ENCODE peak calls at places on chromosomes 12 and 14, in seven cellular contexts. H, J, O, G, N, L and P are unnamed samples.

GRCh38 chr14:104895786-104896642 is 28.7 kb upstream of the PLD4 start:
- DNase-seq in H (no peak), J (no peak), O (peak; percentile 59), G (no peak), N (no peak), L (no peak), P (no peak)

GRCh38 chr14:101122114-101122854 is 218.8 kb upstream of the RTL1 start:
- DNase-seq in H (no peak), J (no peak), O (no peak), G (no peak), N (no peak), L (no peak), P (peak; percentile 84)

GRCh38 chr12:15978431-15978950 is 67.4 kb downstream of the DERA start:
- DNase-seq in H (no peak), J (no peak), O (no peak), G (peak; percentile 68), N (no peak), L (no peak), P (no peak)

GRCh38 chr14:100384819-100385813 is 62.0 kb downstream of the SLC25A47 start:
- DNase-seq in H (no peak), J (peak; percentile 35), O (no peak), G (peak; percentile 75), N (peak; percentile 65), L (no peak), P (no peak)

GRCh38 chr12:552466-552865 is 92.7 kb downstream of the B4GALNT3 start:
- DNase-seq in H (no peak), J (no peak), O (no peak), G (no peak), N (no peak), L (no peak), P (no peak)

GRCh38 chr14:78848234-78848820 is 678.2 kb downstream of the NRXN3 start:
- DNase-seq in H (no peak), J (peak; percentile 18), O (no peak), G (peak; percentile 62), N (peak; percentile 54), L (peak; percentile 33), P (no peak)

GRCh38 chr12:5648692-5649338 is 216.9 kb downstream of the NTF3 start:
- DNase-seq in H (peak; percentile 43), J (peak; percentile 4), O (no peak), G (peak; percentile 29), N (peak; percentile 35), L (no peak), P (no peak)

GRCh38 chr14:101364503-101365328 is 196.6 kb upstream of the DIO3 start:
- DNase-seq in H (no peak), J (no peak), O (no peak), G (no peak), N (no peak), L (no peak), P (peak; percentile 98)

GRCh38 chr12:87120440-87120839 is 864.2 kb upstream of the MGAT4C start:
- DNase-seq in H (no peak), J (no peak), O (no peak), G (peak; percentile 84), N (peak; percentile 31), L (no peak), P (no peak)

GRCh38 chr14:72792051-72792788 is 101.7 kb downstream of the DPF3 start:
- DNase-seq in H (no peak), J (no peak), O (no peak), G (no peak), N (no peak), L (no peak), P (no peak)

GRCh38 chr12:1611775-1612174 is 17.3 kb upstream of the WNT5B start:
- DNase-seq in H (no peak), J (no peak), O (no peak), G (no peak), N (no peak), L (no peak), P (no peak)

GRCh38 chr14:49961270-49962222 is 68.7 kb downstream of the ARF6 start:
- DNase-seq in H (no peak), J (no peak), O (no peak), G (peak; percentile 65), N (no peak), L (no peak), P (no peak)

GRCh38 chr12:70249903-70250302 is 6.7 kb downstream of the CNOT2 start:
- DNase-seq in H (no peak), J (no peak), O (no peak), G (peak; percentile 8), N (no peak), L (no peak), P (no peak)

GRCh38 chr12:14239350-14239934 is 126.0 kb upstream of the ATF7IP start:
- DNase-seq in H (no peak), J (no peak), O (peak; percentile 43), G (peak; percentile 63), N (peak; percentile 47), L (peak; percentile 31), P (no peak)

GRCh38 chr12:59088673-59089072 is 168.4 kb upstream of the LRIG3 start:
- DNase-seq in H (no peak), J (no peak), O (no peak), G (no peak), N (no peak), L (no peak), P (no peak)

GRCh38 chr14:95533822-95534221 is 1.0 kb upstream of the GLRX5 start:
- DNase-seq in H (no peak), J (no peak), O (no peak), G (no peak), N (no peak), L (no peak), P (no peak)

GRCh38 chr12:79678306-79678705 is 12.5 kb downstream of the PAWR start:
- DNase-seq in H (no peak), J (no peak), O (no peak), G (peak; percentile 35), N (no peak), L (no peak), P (no peak)

GRCh38 chr12:89574736-89575208 is 48.9 kb upstream of the POC1B start:
- DNase-seq in H (no peak), J (no peak), O (no peak), G (no peak), N (peak; percentile 24), L (no peak), P (no peak)

GRCh38 chr12:7321624-7322023 is 17.8 kb downstream of the ACSM4 start:
- DNase-seq in H (no peak), J (no peak), O (no peak), G (no peak), N (no peak), L (no peak), P (no peak)

GRCh38 chr14:77203611-77204456 is 22.2 kb downstream of the TMEM63C start:
- DNase-seq in H (no peak), J (no peak), O (no peak), G (no peak), N (no peak), L (no peak), P (no peak)

GRCh38 chr12:96652870-96653269 is 163.5 kb downstream of the CFAP54 start:
- DNase-seq in H (no peak), J (no peak), O (no peak), G (no peak), N (peak; percentile 6), L (no peak), P (no peak)

GRCh38 chr12:96986883-96987523 is 79.9 kb downstream of the NEDD1 start:
- DNase-seq in H (no peak), J (peak; percentile 27), O (no peak), G (peak; percentile 59), N (peak; percentile 51), L (peak; percentile 8), P (no peak)

DNA sequence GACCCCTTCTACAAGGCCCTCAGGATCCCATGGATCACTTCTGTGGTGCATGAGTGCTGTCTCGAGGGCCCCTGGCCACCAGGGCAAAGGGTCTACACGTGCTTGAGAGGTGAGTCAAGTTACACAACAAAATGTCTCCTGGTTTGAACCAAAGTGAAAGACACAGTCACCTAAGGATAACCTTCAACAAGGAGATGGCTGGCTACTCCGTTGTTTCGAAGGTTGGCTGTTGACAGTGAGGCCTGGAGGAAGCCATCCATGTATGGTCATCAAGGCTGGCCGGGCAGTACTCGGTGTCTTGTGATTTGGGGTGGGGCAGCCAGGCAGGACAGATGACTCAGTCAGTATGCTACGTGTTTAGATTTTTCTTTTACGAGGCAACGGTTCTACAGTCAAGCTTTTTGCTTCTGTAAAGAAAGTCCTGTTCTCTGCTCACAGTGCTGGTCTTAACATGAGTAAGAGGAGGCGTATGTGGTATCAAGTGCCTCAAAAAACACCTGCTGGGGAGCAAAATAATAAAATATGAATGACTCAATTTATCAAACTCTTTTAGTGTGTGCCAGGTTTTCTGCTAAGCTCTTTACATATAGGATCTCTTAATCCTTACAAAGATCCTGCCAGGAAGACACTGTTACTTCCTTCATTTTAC is 18.0 kb upstream of the NT5DC3 start:
- DNase-seq in H (no peak), J (peak; percentile 77), O (peak; percentile 66), G (peak; percentile 99), N (peak; percentile 93), L (no peak), P (no peak)
- TF ChIP-seq CTCF in H (no peak), J (no peak), O (no peak), G (no peak), N (no peak), L (no peak), P (no peak)

DNA sequence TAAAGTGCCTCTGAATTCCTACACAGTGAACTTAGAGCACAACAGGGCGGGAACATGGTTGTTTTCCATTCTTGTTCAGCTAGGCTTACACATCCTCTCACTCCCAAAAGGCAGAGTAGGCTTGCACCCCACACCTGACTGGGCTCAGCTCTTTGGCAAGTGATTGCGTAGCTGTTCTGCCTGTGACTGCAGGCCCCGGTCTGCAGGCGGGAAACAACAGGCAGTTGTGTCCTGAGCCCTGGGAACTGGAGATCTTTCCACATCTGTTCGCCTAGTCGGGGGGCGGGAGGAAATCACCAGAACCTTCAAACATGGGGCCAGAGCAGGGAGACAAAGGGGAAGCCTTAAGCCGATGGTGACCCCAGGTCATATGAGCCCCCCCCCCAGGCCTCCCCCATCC is 274.7 kb downstream of the ZFP36L1 start:
- DNase-seq in H (no peak), J (no peak), O (no peak), G (no peak), N (no peak), L (no peak), P (no peak)
- H3K27ac ChIP-seq in H (no peak overlapping the region), J (no peak overlapping the region), O (no peak overlapping the region), G (no peak overlapping the region), N (peak overlapping the region; percentile 47), L (no peak overlapping the region), P (peak overlapping the region; percentile 79)

DNA sequence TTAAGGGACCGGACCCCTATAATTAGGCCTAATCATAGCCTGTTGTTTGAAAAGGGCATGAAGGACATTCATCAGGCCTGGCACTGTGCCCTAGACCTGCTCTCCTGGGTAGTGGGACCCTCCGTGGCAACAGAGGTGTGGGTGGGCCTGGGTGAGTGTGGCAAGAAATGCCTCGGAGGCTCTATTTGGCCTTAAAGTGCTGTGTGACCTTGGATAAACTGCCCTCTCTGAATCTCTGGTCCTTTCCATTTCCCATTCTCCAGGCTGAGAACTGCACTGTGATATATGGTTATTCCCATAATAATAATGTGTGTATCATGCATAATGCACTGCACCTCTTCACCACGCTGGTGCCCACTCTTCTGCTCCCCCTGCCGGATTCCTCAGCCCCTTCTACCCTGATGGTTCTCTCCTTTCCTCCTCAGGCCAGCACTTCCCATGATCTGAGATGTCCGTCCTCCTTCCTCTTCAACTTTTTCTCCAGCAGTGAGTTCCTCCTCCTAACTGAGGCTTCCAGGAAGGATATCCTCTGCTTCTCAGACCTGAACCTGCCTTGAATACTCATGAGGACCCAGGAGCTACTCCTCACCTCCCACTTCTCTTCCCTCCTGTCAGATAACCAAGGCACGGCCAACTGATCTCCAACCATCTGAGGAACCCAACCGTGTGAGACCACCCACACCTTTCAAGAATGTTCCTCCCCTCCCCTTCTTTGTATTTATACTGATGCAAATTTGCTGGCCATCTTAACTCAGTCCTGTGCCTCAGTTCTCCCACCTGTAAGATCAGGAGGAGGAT is 111.0 kb upstream of the PZP start:
- DNase-seq in H (no peak), J (no peak), O (no peak), G (no peak), N (no peak), L (no peak), P (no peak)
- TF ChIP-seq CTCF in H (no peak), J (no peak), O (no peak), G (no peak), N (no peak), L (no peak), P (no peak)

GRCh38 chr12:76641961-76642360 is 82.4 kb upstream of the OSBPL8 start:
- DNase-seq in H (no peak), J (no peak), O (no peak), G (no peak), N (no peak), L (no peak), P (no peak)
- H3K27ac ChIP-seq in H (no peak overlapping the region), J (no peak overlapping the region), O (no peak overlapping the region), G (no peak overlapping the region), N (no peak overlapping the region), L (no peak overlapping the region), P (no peak overlapping the region)